ENCODE peak calls at places on chromosomes 16 and 17, in seven cellular contexts. One of them, this sample, is unnamed.

GRCh38 chr17:41697122-41697962 is 8.7 kb downstream of the EIF1 start:
- DNase-seq in HL-60: peak
- DNase-seq in Calu3: no peak
- DNase-seq in A549: no peak
- DNase-seq in left ventricle myocardium inferior: peak
- DNase-seq in astrocyte of the spinal cord: no peak
- DNase-seq in AG04450: no peak
- DNase-seq in this sample: no peak

GRCh38 chr16:12214509-12214908 is 238.0 kb downstream of the SNX29 start:
- DNase-seq in astrocyte of the spinal cord: peak
- DNase-seq in AG04450: no peak
- DNase-seq in Calu3: no peak
- DNase-seq in HL-60: no peak
- DNase-seq in left ventricle myocardium inferior: no peak
- DNase-seq in A549: no peak
- DNase-seq in this sample: no peak

GRCh38 chr17:62897706-62898105 is 68.3 kb upstream of the TANC2 start:
- DNase-seq in astrocyte of the spinal cord: no peak
- DNase-seq in A549: no peak
- DNase-seq in left ventricle myocardium inferior: no peak
- DNase-seq in HL-60: no peak
- DNase-seq in AG04450: no peak
- DNase-seq in Calu3: no peak
- DNase-seq in this sample: no peak

GRCh38 chr17:27544350-27545131 is 86.4 kb upstream of the LGALS9 start:
- DNase-seq in Calu3: no peak
- DNase-seq in AG04450: no peak
- DNase-seq in A549: no peak
- DNase-seq in astrocyte of the spinal cord: peak
- DNase-seq in left ventricle myocardium inferior: no peak
- DNase-seq in HL-60: peak
- DNase-seq in this sample: no peak

GRCh38 chr17:30521766-30522165 is 44.6 kb downstream of the GOSR1 start:
- DNase-seq in left ventricle myocardium inferior: no peak
- DNase-seq in AG04450: no peak
- DNase-seq in A549: no peak
- DNase-seq in astrocyte of the spinal cord: no peak
- DNase-seq in Calu3: no peak
- DNase-seq in HL-60: no peak
- DNase-seq in this sample: no peak

GRCh38 chr17:79985361-79985760 is 50.3 kb downstream of the TBC1D16 start:
- DNase-seq in left ventricle myocardium inferior: no peak
- DNase-seq in A549: no peak
- DNase-seq in HL-60: no peak
- DNase-seq in AG04450: no peak
- DNase-seq in astrocyte of the spinal cord: no peak
- DNase-seq in Calu3: no peak
- DNase-seq in this sample: peak

GRCh38 chr16:73268311-73268997 is 220.5 kb upstream of the ZFHX3 start:
- DNase-seq in astrocyte of the spinal cord: no peak
- DNase-seq in Calu3: no peak
- DNase-seq in left ventricle myocardium inferior: no peak
- DNase-seq in HL-60: no peak
- DNase-seq in AG04450: no peak
- DNase-seq in A549: peak
- DNase-seq in this sample: no peak

GRCh38 chr17:72332367-72332766 is 211.5 kb downstream of the SOX9 start:
- DNase-seq in A549: no peak
- DNase-seq in Calu3: no peak
- DNase-seq in left ventricle myocardium inferior: no peak
- DNase-seq in HL-60: no peak
- DNase-seq in AG04450: no peak
- DNase-seq in astrocyte of the spinal cord: no peak
- DNase-seq in this sample: no peak

GRCh38 chr17:38871247-38871991 is 1.6 kb downstream of the LASP1 start:
- DNase-seq in HL-60: peak
- DNase-seq in astrocyte of the spinal cord: peak
- DNase-seq in AG04450: no peak
- DNase-seq in left ventricle myocardium inferior: peak
- DNase-seq in A549: peak
- DNase-seq in Calu3: peak
- DNase-seq in this sample: peak

GRCh38 chr16:70257391-70257790 is 5.7 kb upstream of the EXOSC6 start:
- DNase-seq in AG04450: no peak
- DNase-seq in left ventricle myocardium inferior: no peak
- DNase-seq in HL-60: no peak
- DNase-seq in A549: no peak
- DNase-seq in Calu3: no peak
- DNase-seq in astrocyte of the spinal cord: no peak
- DNase-seq in this sample: no peak

GRCh38 chr16:48479955-48480354 is 94.7 kb upstream of the SIAH1 start:
- DNase-seq in left ventricle myocardium inferior: no peak
- DNase-seq in astrocyte of the spinal cord: no peak
- DNase-seq in Calu3: no peak
- DNase-seq in HL-60: no peak
- DNase-seq in AG04450: no peak
- DNase-seq in A549: no peak
- DNase-seq in this sample: no peak

GRCh38 chr17:71511266-71511995 is 609.4 kb upstream of the SOX9 start:
- DNase-seq in left ventricle myocardium inferior: no peak
- DNase-seq in Calu3: no peak
- DNase-seq in astrocyte of the spinal cord: no peak
- DNase-seq in HL-60: no peak
- DNase-seq in A549: no peak
- DNase-seq in AG04450: no peak
- DNase-seq in this sample: no peak

GRCh38 chr16:51641191-51641765 is 490.2 kb upstream of the SALL1 start:
- DNase-seq in Calu3: no peak
- DNase-seq in left ventricle myocardium inferior: no peak
- DNase-seq in HL-60: no peak
- DNase-seq in astrocyte of the spinal cord: peak
- DNase-seq in A549: no peak
- DNase-seq in AG04450: no peak
- DNase-seq in this sample: no peak

GRCh38 chr16:30434852-30435251 is 5.0 kb upstream of the DCTPP1 start:
- DNase-seq in Calu3: no peak
- DNase-seq in astrocyte of the spinal cord: no peak
- DNase-seq in A549: no peak
- DNase-seq in AG04450: no peak
- DNase-seq in left ventricle myocardium inferior: no peak
- DNase-seq in HL-60: no peak
- DNase-seq in this sample: no peak

GRCh38 chr16:82093901-82094300 is 58.8 kb downstream of the HSD17B2 start:
- DNase-seq in A549: no peak
- DNase-seq in HL-60: no peak
- DNase-seq in Calu3: no peak
- DNase-seq in AG04450: no peak
- DNase-seq in left ventricle myocardium inferior: no peak
- DNase-seq in astrocyte of the spinal cord: no peak
- DNase-seq in this sample: no peak

GRCh38 chr17:60971515-60972369 is 294.1 kb downstream of the BCAS3 start:
- DNase-seq in left ventricle myocardium inferior: no peak
- DNase-seq in AG04450: peak
- DNase-seq in A549: peak
- DNase-seq in astrocyte of the spinal cord: peak
- DNase-seq in Calu3: peak
- DNase-seq in HL-60: peak
- DNase-seq in this sample: no peak

GRCh38 chr16:71712501-71712900 is 12.0 kb downstream of the PHLPP2 start:
- DNase-seq in left ventricle myocardium inferior: no peak
- DNase-seq in HL-60: no peak
- DNase-seq in AG04450: no peak
- DNase-seq in astrocyte of the spinal cord: no peak
- DNase-seq in Calu3: no peak
- DNase-seq in A549: no peak
- DNase-seq in this sample: no peak

GRCh38 chr17:14004927-14005630 is 64.2 kb upstream of the COX10 start:
- DNase-seq in AG04450: no peak
- DNase-seq in HL-60: no peak
- DNase-seq in astrocyte of the spinal cord: no peak
- DNase-seq in left ventricle myocardium inferior: no peak
- DNase-seq in A549: no peak
- DNase-seq in Calu3: no peak
- DNase-seq in this sample: no peak

GRCh38 chr16:72131036-72131435 is 37.4 kb downstream of the DHX38 start:
- DNase-seq in left ventricle myocardium inferior: no peak
- DNase-seq in A549: no peak
- DNase-seq in astrocyte of the spinal cord: no peak
- DNase-seq in Calu3: no peak
- DNase-seq in HL-60: no peak
- DNase-seq in AG04450: no peak
- DNase-seq in this sample: no peak

GRCh38 chr17:53470626-53471025 is 352.1 kb upstream of the KIF2B start:
- DNase-seq in AG04450: no peak
- DNase-seq in Calu3: no peak
- DNase-seq in astrocyte of the spinal cord: peak
- DNase-seq in A549: no peak
- DNase-seq in left ventricle myocardium inferior: no peak
- DNase-seq in HL-60: no peak
- DNase-seq in this sample: no peak

GRCh38 chr17:15444805-15445204 is 22.6 kb downstream of the CDRT4 start:
- DNase-seq in astrocyte of the spinal cord: no peak
- DNase-seq in left ventricle myocardium inferior: no peak
- DNase-seq in A549: no peak
- DNase-seq in HL-60: no peak
- DNase-seq in Calu3: no peak
- DNase-seq in AG04450: no peak
- DNase-seq in this sample: no peak

GRCh38 chr17:15447928-15448579 is 19.4 kb downstream of the CDRT4 start:
- DNase-seq in Calu3: no peak
- DNase-seq in AG04450: no peak
- DNase-seq in astrocyte of the spinal cord: no peak
- DNase-seq in HL-60: no peak
- DNase-seq in A549: no peak
- DNase-seq in left ventricle myocardium inferior: no peak
- DNase-seq in this sample: no peak

GRCh38 chr17:15448580-15448956 is 18.9 kb downstream of the CDRT4 start:
- DNase-seq in Calu3: no peak
- DNase-seq in A549: no peak
- DNase-seq in HL-60: no peak
- DNase-seq in left ventricle myocardium inferior: no peak
- DNase-seq in astrocyte of the spinal cord: no peak
- DNase-seq in AG04450: no peak
- DNase-seq in this sample: no peak

GRCh38 chr17:15442316-15443185 is 24.9 kb downstream of the CDRT4 start:
- DNase-seq in left ventricle myocardium inferior: no peak
- DNase-seq in astrocyte of the spinal cord: no peak
- DNase-seq in Calu3: no peak
- DNase-seq in AG04450: no peak
- DNase-seq in A549: no peak
- DNase-seq in HL-60: no peak
- DNase-seq in this sample: no peak

GRCh38 chr17:15446036-15446435 is 21.4 kb downstream of the CDRT4 start:
- DNase-seq in HL-60: no peak
- DNase-seq in AG04450: no peak
- DNase-seq in astrocyte of the spinal cord: no peak
- DNase-seq in Calu3: no peak
- DNase-seq in A549: no peak
- DNase-seq in left ventricle myocardium inferior: no peak
- DNase-seq in this sample: no peak
- TF ChIP-seq CTCF in HL-60: no peak
- TF ChIP-seq CTCF in AG04450: no peak
- TF ChIP-seq CTCF in astrocyte of the spinal cord: no peak
- TF ChIP-seq CTCF in Calu3: no peak
- TF ChIP-seq CTCF in A549: peak
- TF ChIP-seq CTCF in left ventricle myocardium inferior: no peak
- TF ChIP-seq CTCF in this sample: no peak

GRCh38 chr17:32497431-32498205 is 10.8 kb downstream of the CDK5R1 start:
- DNase-seq in left ventricle myocardium inferior: no peak
- DNase-seq in Calu3: no peak
- DNase-seq in A549: peak
- DNase-seq in AG04450: no peak
- DNase-seq in astrocyte of the spinal cord: peak
- DNase-seq in HL-60: no peak
- DNase-seq in this sample: no peak
- TF ChIP-seq CTCF in left ventricle myocardium inferior: peak
- TF ChIP-seq CTCF in Calu3: no peak
- TF ChIP-seq CTCF in A549: no peak
- TF ChIP-seq CTCF in AG04450: no peak
- TF ChIP-seq CTCF in astrocyte of the spinal cord: peak
- TF ChIP-seq CTCF in HL-60: no peak
- TF ChIP-seq CTCF in this sample: no peak

GRCh38 chr16:78007121-78007520 is 15.2 kb upstream of the CLEC3A start:
- DNase-seq in astrocyte of the spinal cord: no peak
- DNase-seq in AG04450: no peak
- DNase-seq in left ventricle myocardium inferior: no peak
- DNase-seq in HL-60: no peak
- DNase-seq in A549: no peak
- DNase-seq in Calu3: no peak
- DNase-seq in this sample: no peak

GRCh38 chr16:78004501-78004900 is 17.8 kb upstream of the CLEC3A start:
- DNase-seq in astrocyte of the spinal cord: no peak
- DNase-seq in A549: no peak
- DNase-seq in left ventricle myocardium inferior: no peak
- DNase-seq in HL-60: no peak
- DNase-seq in Calu3: no peak
- DNase-seq in AG04450: no peak
- DNase-seq in this sample: no peak

GRCh38 chr16:78002915-78003538 is 19.3 kb upstream of the CLEC3A start:
- DNase-seq in left ventricle myocardium inferior: peak
- DNase-seq in Calu3: peak
- DNase-seq in AG04450: peak
- DNase-seq in A549: peak
- DNase-seq in HL-60: peak
- DNase-seq in astrocyte of the spinal cord: peak
- DNase-seq in this sample: peak

GRCh38 chr16:78005881-78006280 is 16.5 kb upstream of the CLEC3A start:
- DNase-seq in astrocyte of the spinal cord: no peak
- DNase-seq in HL-60: no peak
- DNase-seq in Calu3: no peak
- DNase-seq in AG04450: no peak
- DNase-seq in A549: peak
- DNase-seq in left ventricle myocardium inferior: no peak
- DNase-seq in this sample: no peak
- TF ChIP-seq CTCF in astrocyte of the spinal cord: no peak
- TF ChIP-seq CTCF in HL-60: no peak
- TF ChIP-seq CTCF in Calu3: no peak
- TF ChIP-seq CTCF in AG04450: peak
- TF ChIP-seq CTCF in A549: peak
- TF ChIP-seq CTCF in left ventricle myocardium inferior: peak
- TF ChIP-seq CTCF in this sample: no peak

GRCh38 chr17:21043296-21044232 is 753 bp upstream of the USP22 start:
- DNase-seq in Calu3: peak
- DNase-seq in left ventricle myocardium inferior: peak
- DNase-seq in astrocyte of the spinal cord: peak
- DNase-seq in AG04450: peak
- DNase-seq in HL-60: peak
- DNase-seq in A549: peak
- DNase-seq in this sample: peak
- TF ChIP-seq CTCF in Calu3: peak
- TF ChIP-seq CTCF in left ventricle myocardium inferior: peak
- TF ChIP-seq CTCF in astrocyte of the spinal cord: peak
- TF ChIP-seq CTCF in AG04450: peak
- TF ChIP-seq CTCF in HL-60: peak
- TF ChIP-seq CTCF in A549: peak
- TF ChIP-seq CTCF in this sample: peak

GRCh38 chr17:29241015-29241963 is 5.4 kb upstream of the CRYBA1 start:
- DNase-seq in Calu3: peak
- DNase-seq in A549: peak
- DNase-seq in AG04450: peak
- DNase-seq in astrocyte of the spinal cord: peak
- DNase-seq in HL-60: peak
- DNase-seq in left ventricle myocardium inferior: no peak
- DNase-seq in this sample: peak
- TF ChIP-seq CTCF in Calu3: no peak
- TF ChIP-seq CTCF in A549: no peak
- TF ChIP-seq CTCF in AG04450: peak
- TF ChIP-seq CTCF in astrocyte of the spinal cord: peak
- TF ChIP-seq CTCF in HL-60: no peak
- TF ChIP-seq CTCF in left ventricle myocardium inferior: no peak
- TF ChIP-seq CTCF in this sample: no peak

GRCh38 chr16:68070811-68071546 is 14.2 kb upstream of the NFATC3 start:
- DNase-seq in Calu3: no peak
- DNase-seq in astrocyte of the spinal cord: no peak
- DNase-seq in HL-60: no peak
- DNase-seq in A549: no peak
- DNase-seq in left ventricle myocardium inferior: no peak
- DNase-seq in AG04450: no peak
- DNase-seq in this sample: no peak
- TF ChIP-seq CTCF in Calu3: no peak
- TF ChIP-seq CTCF in astrocyte of the spinal cord: no peak
- TF ChIP-seq CTCF in HL-60: no peak
- TF ChIP-seq CTCF in A549: no peak
- TF ChIP-seq CTCF in left ventricle myocardium inferior: no peak
- TF ChIP-seq CTCF in AG04450: no peak
- TF ChIP-seq CTCF in this sample: no peak

This sample was measured in mucosa of descending colon.